ENCODE peak calls at places on chromosomes 11 and 22, in six cellular contexts. C is IMR-90, U is mesendoderm, I is fibroblast of lung, F is GM23248, Y is adrenal gland. P is an unnamed sample. For H3K36me3 and H3K4me1, the result is how much of the 10 kb centered on the place peaks cover.

GRCh38 chr11:89737116-89737515 is 27.0 kb downstream of the TRIM77 start:
- DNase-seq in C (no peak), U (no peak), I (no peak), F (no peak), Y (no peak), P (no peak)

GRCh38 chr11:135075740-135076139 is 663.7 kb upstream of the B3GAT1 start:
- DNase-seq in C (peak), U (peak), I (peak), F (peak), Y (peak), P (peak)

GRCh38 chr11:43802509-43802908 is 78.1 kb upstream of the ALKBH3 start:
- DNase-seq in C (peak), U (peak), I (peak), F (peak), Y (no peak), P (no peak)

GRCh38 chr22:33539902-33540751 is 380.1 kb downstream of the LARGE1 start:
- DNase-seq in C (peak), U (no peak), I (peak), F (peak), Y (peak), P (peak)

GRCh38 chr11:128323381-128323780 is 264.0 kb downstream of the ETS1 start:
- DNase-seq in C (peak), U (peak), I (peak), F (peak), Y (no peak), P (no peak)

GRCh38 chr11:14578551-14578956 is 58.4 kb upstream of the PSMA1 start:
- DNase-seq in C (peak), U (peak), I (peak), F (no peak), Y (peak), P (no peak)

GRCh38 chr11:116654526-116654925 is 118.3 kb downstream of the BUD13 start:
- DNase-seq in C (no peak), U (no peak), I (no peak), F (no peak), Y (no peak), P (no peak)

GRCh38 chr11:61891331-61892084 is at the start of gene FADS3:
- DNase-seq in C (peak), U (peak), I (peak), F (peak), Y (peak), P (peak)

GRCh38 chr22:45290410-45290936 is 5.7 kb downstream of the UPK3A start:
- DNase-seq in C (peak), U (peak), I (peak), F (peak), Y (peak), P (no peak)

GRCh38 chr11:100738701-100739100 is 51.6 kb downstream of the ARHGAP42 start:
- DNase-seq in C (no peak), U (no peak), I (no peak), F (no peak), Y (peak), P (no peak)

GRCh38 chr11:76640540-76640939 is 30.0 kb downstream of the LRRC32 start:
- DNase-seq in C (no peak), U (peak), I (no peak), F (no peak), Y (no peak), P (no peak)

GRCh38 chr11:87432006-87432405 is 394.3 kb downstream of the TMEM135 start:
- DNase-seq in C (peak), U (no peak), I (peak), F (peak), Y (no peak), P (no peak)

GRCh38 chr11:124745835-124746620 is 6.0 kb downstream of the VSIG2 start:
- DNase-seq in C (no peak), U (no peak), I (no peak), F (peak), Y (no peak), P (no peak)

GRCh38 chr11:131809203-131809948 is 439.0 kb downstream of the NTM start:
- DNase-seq in C (no peak), U (no peak), I (no peak), F (peak), Y (no peak), P (no peak)

GRCh38 chr11:72823105-72823804 is 9.0 kb downstream of the ATG16L2 start:
- DNase-seq in C (no peak), U (no peak), I (no peak), F (no peak), Y (no peak), P (no peak)

GRCh38 chr11:72821920-72822799 is 7.9 kb downstream of the ATG16L2 start:
- DNase-seq in C (peak), U (peak), I (peak), F (peak), Y (peak), P (peak)

GRCh38 chr11:72824811-72825505 is 10.7 kb downstream of the ATG16L2 start:
- DNase-seq in C (no peak), U (no peak), I (no peak), F (no peak), Y (no peak), P (no peak)

GRCh38 chr11:72825661-72826060 is 11.4 kb downstream of the ATG16L2 start:
- DNase-seq in C (no peak), U (no peak), I (no peak), F (no peak), Y (no peak), P (no peak)

DNA sequence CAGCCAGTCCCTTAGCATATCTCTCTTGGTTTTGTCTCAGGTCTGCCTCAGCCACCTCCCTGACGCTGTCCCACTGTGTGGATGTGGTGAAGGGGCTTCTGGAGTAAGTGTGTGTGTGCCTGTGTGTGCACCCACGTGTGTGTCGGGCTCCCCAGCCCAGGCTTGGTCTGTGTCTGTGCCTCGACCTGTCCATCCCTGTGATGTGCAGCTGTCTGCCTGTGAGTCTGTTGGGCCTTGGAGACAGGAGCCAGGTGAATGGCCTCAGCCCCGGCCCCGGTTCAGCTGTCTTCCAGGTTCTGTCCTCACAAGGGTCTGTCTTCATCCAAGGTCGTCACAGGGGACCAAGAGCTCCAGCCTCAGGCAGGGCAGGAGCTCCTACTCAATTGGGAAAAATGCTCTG is 9.8 kb downstream of the ATG16L2 start:
- DNase-seq in C (no peak), U (no peak), I (no peak), F (no peak), Y (no peak), P (no peak)
- H3K36me3 ChIP-seq in C (under half), U (under half), I (under half), F (under half), Y (under half), P (under half)

DNA sequence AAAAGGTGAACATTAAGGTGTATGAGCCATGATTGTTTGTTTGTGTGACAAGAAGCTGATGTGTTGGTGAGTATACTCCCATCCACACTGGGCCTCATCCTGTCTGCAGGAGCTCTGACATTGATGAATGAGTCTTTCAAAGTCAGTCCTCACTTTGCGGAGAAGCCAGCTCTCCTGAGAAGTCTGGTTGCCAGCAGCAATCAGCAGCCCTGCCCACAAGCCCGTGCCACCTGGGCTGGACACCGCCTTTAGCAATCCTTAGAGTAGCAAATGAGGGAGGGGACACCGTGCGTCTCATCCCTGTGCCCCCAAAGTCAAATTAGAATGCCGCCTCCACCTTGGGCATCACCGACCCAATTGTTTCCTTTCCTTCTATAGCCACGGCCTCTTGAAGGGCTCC is 174.8 kb upstream of the NECTIN1 start:
- DNase-seq in C (no peak), U (no peak), I (no peak), F (no peak), Y (no peak), P (no peak)
- H3K4me1 ChIP-seq in C (under half), U (under half), I (under half), F (under half), Y (under half), P (under half)

DNA sequence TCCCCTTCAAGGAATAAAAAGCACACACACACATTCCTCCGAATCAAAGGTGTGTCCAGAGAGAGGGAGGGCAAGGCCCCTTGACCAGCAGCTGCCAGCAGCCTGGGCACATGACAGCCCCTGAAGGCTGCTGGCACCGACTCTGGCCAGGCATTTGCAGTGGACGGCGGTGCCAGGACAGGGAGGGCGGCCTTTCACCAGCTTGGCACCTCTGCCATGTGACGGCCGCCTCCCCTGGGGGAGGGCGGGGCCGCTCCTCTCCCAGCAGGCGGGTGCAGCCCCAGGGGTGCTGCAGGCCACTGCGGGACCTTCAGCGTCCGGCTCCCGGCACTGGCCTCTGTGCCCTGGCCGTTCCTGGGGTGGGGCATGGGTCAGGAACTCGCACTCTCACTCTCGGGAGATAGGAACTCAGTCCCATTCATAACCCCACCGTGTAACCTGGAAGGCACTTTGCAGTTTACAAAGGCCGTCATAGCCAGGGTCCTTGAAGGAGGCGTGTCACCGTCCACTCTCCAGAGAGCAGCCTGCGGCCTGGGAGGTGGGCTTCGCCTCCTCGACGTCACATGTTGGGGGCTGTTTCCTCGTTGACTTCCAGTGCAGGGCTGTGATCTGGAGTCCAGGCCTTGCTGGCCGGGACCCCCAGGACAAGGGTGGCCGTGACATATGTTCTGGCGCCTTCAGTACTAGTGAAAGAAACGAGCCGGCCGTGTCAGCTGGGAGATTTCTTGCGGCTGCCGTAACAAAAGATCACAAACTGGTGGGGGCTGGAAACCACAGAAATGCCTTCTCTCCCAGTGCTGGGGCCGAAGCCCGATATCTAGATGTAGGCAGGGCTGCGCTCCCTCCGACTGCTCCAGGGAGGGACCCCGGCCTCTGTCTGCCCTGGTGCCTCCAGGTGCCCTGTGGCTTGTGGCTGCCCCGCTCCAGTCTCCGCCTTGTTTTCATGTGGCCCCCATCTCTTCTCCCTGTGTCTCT is 39.9 kb upstream of the SMIM38 start:
- DNase-seq in C (no peak), U (no peak), I (peak), F (no peak), Y (peak), P (peak)
- H3K36me3 ChIP-seq in C (under half), U (under half), I (under half), F (under half), Y (under half), P (under half)

GRCh38 chr11:45157247-45158209 is 11.1 kb downstream of the PRDM11 start:
- DNase-seq in C (no peak), U (no peak), I (no peak), F (no peak), Y (no peak), P (no peak)
- H3K4me1 ChIP-seq in C (under half), U (under half), I (under half), F (under half), Y (half or more), P (half or more)

GRCh38 chr11:3007404-3008010 is 15.4 kb upstream of the NAP1L4 start:
- DNase-seq in C (no peak), U (no peak), I (no peak), F (no peak), Y (no peak), P (no peak)

GRCh38 chr11:3004481-3004880 is 12.4 kb upstream of the NAP1L4 start:
- DNase-seq in C (no peak), U (no peak), I (no peak), F (no peak), Y (no peak), P (no peak)

GRCh38 chr11:3008746-3009336 is 16.7 kb upstream of the NAP1L4 start:
- DNase-seq in C (no peak), U (no peak), I (no peak), F (no peak), Y (no peak), P (no peak)

GRCh38 chr11:3009481-3009880 is 17.4 kb upstream of the NAP1L4 start:
- DNase-seq in C (no peak), U (no peak), I (no peak), F (no peak), Y (no peak), P (no peak)

DNA sequence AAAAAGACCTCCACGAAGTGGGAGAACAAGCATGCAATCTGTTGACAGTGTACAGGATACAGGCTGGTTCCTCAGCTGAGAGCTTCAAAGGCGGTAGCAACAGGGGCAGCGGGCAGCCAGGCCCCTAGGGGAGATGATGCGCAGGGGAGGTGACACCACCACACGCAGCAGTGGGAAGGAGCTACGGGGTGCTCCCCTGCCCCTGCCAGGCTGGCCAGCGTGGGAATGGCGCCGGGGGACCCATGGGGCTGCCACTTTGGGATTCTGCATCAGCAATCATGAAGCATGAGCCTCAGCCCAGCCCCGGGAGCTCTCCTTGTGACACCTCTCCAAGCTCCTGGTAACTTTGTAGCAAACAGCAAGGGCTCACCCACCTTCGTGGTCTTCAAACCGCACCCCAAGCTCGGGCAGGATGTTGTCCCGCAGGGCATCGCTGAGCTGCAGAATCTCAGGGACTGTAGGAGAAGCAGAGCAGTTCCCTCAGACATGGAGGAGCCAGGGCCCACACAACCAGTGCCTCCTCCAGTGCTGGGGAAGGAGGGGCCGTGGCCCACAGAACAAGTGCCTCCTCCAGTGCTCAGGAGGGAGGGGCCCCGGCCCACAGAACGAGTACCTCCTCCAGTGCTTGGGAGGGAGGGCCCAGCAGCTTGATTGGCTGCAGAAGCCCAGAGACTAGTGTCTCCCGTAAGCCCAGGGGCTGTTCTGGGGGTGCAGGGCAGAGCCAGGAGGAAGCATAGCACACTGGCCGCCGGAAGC is 14.6 kb upstream of the NAP1L4 start:
- DNase-seq in C (no peak), U (peak), I (no peak), F (no peak), Y (no peak), P (no peak)
- H3K36me3 ChIP-seq in C (half or more), U (under half), I (under half), F (under half), Y (under half), P (under half)

GRCh38 chr22:46619240-46619829 is 851 bp upstream of the GRAMD4 start:
- DNase-seq in C (no peak), U (no peak), I (no peak), F (no peak), Y (no peak), P (no peak)

GRCh38 chr22:46617250-46618103 is 2.7 kb upstream of the GRAMD4 start:
- DNase-seq in C (peak), U (no peak), I (no peak), F (peak), Y (no peak), P (no peak)

GRCh38 chr22:46619830-46620501 is at the start of gene GRAMD4:
- DNase-seq in C (no peak), U (peak), I (no peak), F (peak), Y (no peak), P (peak)

GRCh38 chr22:46618667-46619066 is 1.5 kb upstream of the GRAMD4 start:
- DNase-seq in C (no peak), U (no peak), I (no peak), F (no peak), Y (peak), P (peak)

GRCh38 chr22:46618104-46618647 is 2.0 kb upstream of the GRAMD4 start:
- DNase-seq in C (no peak), U (no peak), I (no peak), F (no peak), Y (no peak), P (no peak)
- H3K4me1 ChIP-seq in C (under half), U (under half), I (under half), F (under half), Y (under half), P (half or more)

DNA sequence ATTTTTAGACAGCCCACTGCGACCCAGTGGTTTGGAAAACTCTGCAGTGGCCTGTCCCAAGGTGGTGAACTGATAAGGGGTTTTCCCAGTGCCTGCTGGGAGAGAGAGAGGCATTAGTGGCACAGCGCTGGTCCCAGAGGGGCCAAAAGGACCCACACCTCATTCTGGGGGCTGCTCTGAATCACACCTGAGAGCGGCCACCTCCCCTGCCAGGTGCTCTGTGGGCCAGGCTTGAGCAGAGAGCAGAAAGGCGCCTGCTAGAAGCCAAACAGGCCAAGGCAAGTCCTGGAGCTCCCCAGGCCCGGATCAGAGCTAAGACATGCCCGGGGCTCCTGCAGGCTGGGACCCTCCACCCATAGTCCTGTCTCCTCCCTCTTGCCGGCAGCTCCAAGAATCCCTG is 20.9 kb downstream of the TRIM29 start:
- DNase-seq in C (no peak), U (no peak), I (no peak), F (no peak), Y (no peak), P (no peak)
- H3K36me3 ChIP-seq in C (under half), U (under half), I (under half), F (under half), Y (under half), P (under half)

GRCh38 chr22:23038902-23039301 is 31.4 kb upstream of the GNAZ start:
- DNase-seq in C (no peak), U (no peak), I (no peak), F (no peak), Y (no peak), P (no peak)
- H3K4me1 ChIP-seq in C (under half), U (under half), I (under half), F (under half), Y (under half), P (under half)

DNA sequence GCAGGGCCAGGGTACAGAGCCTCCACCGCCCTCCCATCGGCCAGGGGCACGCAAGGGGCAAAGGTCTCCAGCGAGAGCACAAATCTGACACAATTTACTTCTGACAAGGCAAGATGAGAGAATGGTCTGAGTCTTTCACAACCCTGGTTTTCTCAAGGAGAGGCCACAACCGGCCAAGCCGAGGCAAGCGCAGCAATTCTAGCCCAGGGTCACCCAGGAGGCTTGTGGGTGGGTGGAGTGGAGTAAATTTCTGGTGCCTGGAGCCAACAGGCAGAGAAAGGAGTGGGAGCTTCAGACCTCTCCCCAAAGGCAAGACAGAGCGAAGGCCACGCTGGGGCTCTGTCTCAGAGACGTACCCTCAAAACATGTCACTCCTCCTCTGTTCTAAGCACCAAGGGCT is 9.3 kb downstream of the LARGE2 start:
- DNase-seq in C (no peak), U (no peak), I (no peak), F (no peak), Y (peak), P (no peak)
- H3K36me3 ChIP-seq in C (under half), U (under half), I (under half), F (under half), Y (under half), P (under half)

GRCh38 chr22:28951969-28952521 is 68.7 kb downstream of the ZNRF3 start:
- DNase-seq in C (peak), U (peak), I (peak), F (no peak), Y (peak), P (no peak)

GRCh38 chr22:28952857-28953256 is 69.5 kb downstream of the ZNRF3 start:
- DNase-seq in C (peak), U (no peak), I (peak), F (peak), Y (peak), P (no peak)

GRCh38 chr22:28951530-28951929 is 68.2 kb downstream of the ZNRF3 start:
- DNase-seq in C (no peak), U (no peak), I (no peak), F (no peak), Y (no peak), P (no peak)

GRCh38 chr22:28949788-28950187 is 66.4 kb downstream of the ZNRF3 start:
- DNase-seq in C (peak), U (no peak), I (peak), F (peak), Y (no peak), P (no peak)

GRCh38 chr22:28950567-28951411 is 67.4 kb downstream of the ZNRF3 start:
- DNase-seq in C (no peak), U (no peak), I (no peak), F (no peak), Y (peak), P (no peak)
- H3K4me1 ChIP-seq in C (under half), U (under half), I (under half), F (under half), Y (under half), P (under half)